ENCODE peak calls at places on chromosomes 6 and 20, in seven cellular contexts. One of them, this sample, is unnamed.
A peak's percentile ranks its signal among the peaks of the same experiment; 100 is the strongest.

GRCh38 chr6:161487694-161488093 is 213.8 kb upstream of the AGPAT4 start:
- DNase-seq in IMR-90: no peak
- DNase-seq in H9: no peak
- DNase-seq in neuronal stem cell: no peak
- DNase-seq in trophoblast cell: no peak
- DNase-seq in mesendoderm: no peak
- DNase-seq in mesenchymal stem cell: no peak
- DNase-seq in this sample: no peak

GRCh38 chr6:155324993-155325392 is 10.7 kb upstream of the TFB1M start:
- DNase-seq in IMR-90: no peak
- DNase-seq in H9: no peak
- DNase-seq in neuronal stem cell: no peak
- DNase-seq in trophoblast cell: no peak
- DNase-seq in mesendoderm: no peak
- DNase-seq in mesenchymal stem cell: no peak
- DNase-seq in this sample: no peak

GRCh38 chr6:136950436-136950835 is 28.3 kb downstream of the SLC35D3 start:
- DNase-seq in IMR-90: peak; percentile 17
- DNase-seq in H9: no peak
- DNase-seq in neuronal stem cell: no peak
- DNase-seq in trophoblast cell: no peak
- DNase-seq in mesendoderm: no peak
- DNase-seq in mesenchymal stem cell: peak; percentile 31
- DNase-seq in this sample: no peak

GRCh38 chr20:9035129-9035528 is 33.8 kb upstream of the PLCB4 start:
- DNase-seq in IMR-90: peak; percentile 94
- DNase-seq in H9: no peak
- DNase-seq in neuronal stem cell: no peak
- DNase-seq in trophoblast cell: peak; percentile 2
- DNase-seq in mesendoderm: peak; percentile 53
- DNase-seq in mesenchymal stem cell: peak; percentile 88
- DNase-seq in this sample: no peak

GRCh38 chr6:28816909-28817807 is 106.6 kb downstream of the TRIM27 start:
- DNase-seq in IMR-90: peak; percentile 86
- DNase-seq in H9: peak; percentile 61
- DNase-seq in neuronal stem cell: no peak
- DNase-seq in trophoblast cell: peak; percentile 45
- DNase-seq in mesendoderm: peak; percentile 86
- DNase-seq in mesenchymal stem cell: peak; percentile 54
- DNase-seq in this sample: no peak

GRCh38 chr6:145749632-145750031 is 14.3 kb upstream of the EPM2A start:
- DNase-seq in IMR-90: peak; percentile 85
- DNase-seq in H9: no peak
- DNase-seq in neuronal stem cell: no peak
- DNase-seq in trophoblast cell: peak; percentile 62
- DNase-seq in mesendoderm: no peak
- DNase-seq in mesenchymal stem cell: peak; percentile 83
- DNase-seq in this sample: no peak

GRCh38 chr6:160831751-160832150 is 129.7 kb downstream of the PLG start:
- DNase-seq in IMR-90: no peak
- DNase-seq in H9: no peak
- DNase-seq in neuronal stem cell: peak; percentile 8
- DNase-seq in trophoblast cell: no peak
- DNase-seq in mesendoderm: peak; percentile 4
- DNase-seq in mesenchymal stem cell: no peak
- DNase-seq in this sample: no peak

GRCh38 chr20:23412026-23412425 is 9.3 kb downstream of the NAPB start:
- DNase-seq in IMR-90: peak; percentile 7
- DNase-seq in H9: no peak
- DNase-seq in neuronal stem cell: no peak
- DNase-seq in trophoblast cell: no peak
- DNase-seq in mesendoderm: peak; percentile 78
- DNase-seq in mesenchymal stem cell: peak; percentile 65
- DNase-seq in this sample: no peak

GRCh38 chr6:24603241-24603640 is 42.8 kb downstream of the KIAA0319 start:
- DNase-seq in IMR-90: no peak
- DNase-seq in H9: no peak
- DNase-seq in neuronal stem cell: no peak
- DNase-seq in trophoblast cell: no peak
- DNase-seq in mesendoderm: no peak
- DNase-seq in mesenchymal stem cell: no peak
- DNase-seq in this sample: no peak

GRCh38 chr6:24926639-24927038 is 9.1 kb downstream of the RIPOR2 start:
- DNase-seq in IMR-90: no peak
- DNase-seq in H9: no peak
- DNase-seq in neuronal stem cell: no peak
- DNase-seq in trophoblast cell: no peak
- DNase-seq in mesendoderm: no peak
- DNase-seq in mesenchymal stem cell: no peak
- DNase-seq in this sample: no peak

GRCh38 chr6:165791876-165792437 is 128.9 kb upstream of the PDE10A start:
- DNase-seq in IMR-90: no peak
- DNase-seq in H9: no peak
- DNase-seq in neuronal stem cell: no peak
- DNase-seq in trophoblast cell: peak; percentile 19
- DNase-seq in mesendoderm: no peak
- DNase-seq in mesenchymal stem cell: no peak
- DNase-seq in this sample: no peak

GRCh38 chr6:54910326-54910952 is 63.9 kb downstream of the FAM83B start:
- DNase-seq in IMR-90: peak; percentile 8
- DNase-seq in H9: no peak
- DNase-seq in neuronal stem cell: no peak
- DNase-seq in trophoblast cell: no peak
- DNase-seq in mesendoderm: no peak
- DNase-seq in mesenchymal stem cell: peak; percentile 12
- DNase-seq in this sample: no peak

GRCh38 chr20:51636123-51636522 is 93.6 kb upstream of the NFATC2 start:
- DNase-seq in IMR-90: no peak
- DNase-seq in H9: no peak
- DNase-seq in neuronal stem cell: no peak
- DNase-seq in trophoblast cell: no peak
- DNase-seq in mesendoderm: no peak
- DNase-seq in mesenchymal stem cell: no peak
- DNase-seq in this sample: no peak

GRCh38 chr6:39276379-39276995 is 37.7 kb downstream of the KCNK17 start:
- DNase-seq in IMR-90: no peak
- DNase-seq in H9: no peak
- DNase-seq in neuronal stem cell: no peak
- DNase-seq in trophoblast cell: no peak
- DNase-seq in mesendoderm: no peak
- DNase-seq in mesenchymal stem cell: no peak
- DNase-seq in this sample: no peak

GRCh38 chr6:89432875-89433636 is at the start of gene ANKRD6:
- DNase-seq in IMR-90: no peak
- DNase-seq in H9: peak; percentile 73
- DNase-seq in neuronal stem cell: peak; percentile 80
- DNase-seq in trophoblast cell: peak; percentile 92
- DNase-seq in mesendoderm: peak; percentile 79
- DNase-seq in mesenchymal stem cell: peak; percentile 47
- DNase-seq in this sample: peak; percentile 29

GRCh38 chr6:149233056-149233715 is 84.3 kb upstream of the TAB2 start:
- DNase-seq in IMR-90: peak; percentile 93
- DNase-seq in H9: no peak
- DNase-seq in neuronal stem cell: no peak
- DNase-seq in trophoblast cell: no peak
- DNase-seq in mesendoderm: peak; percentile 91
- DNase-seq in mesenchymal stem cell: peak; percentile 95
- DNase-seq in this sample: no peak

GRCh38 chr20:57416296-57417022 is 25.3 kb downstream of the RBM38 start:
- DNase-seq in IMR-90: no peak
- DNase-seq in H9: no peak
- DNase-seq in neuronal stem cell: no peak
- DNase-seq in trophoblast cell: no peak
- DNase-seq in mesendoderm: no peak
- DNase-seq in mesenchymal stem cell: no peak
- DNase-seq in this sample: no peak

GRCh38 chr6:22906091-22906549 is 336.8 kb downstream of the HDGFL1 start:
- DNase-seq in IMR-90: no peak
- DNase-seq in H9: no peak
- DNase-seq in neuronal stem cell: no peak
- DNase-seq in trophoblast cell: peak; percentile 39
- DNase-seq in mesendoderm: peak; percentile 77
- DNase-seq in mesenchymal stem cell: peak; percentile 22
- DNase-seq in this sample: no peak

GRCh38 chr6:47076422-47077344 is 34.6 kb upstream of the ADGRF1 start:
- DNase-seq in IMR-90: no peak
- DNase-seq in H9: no peak
- DNase-seq in neuronal stem cell: no peak
- DNase-seq in trophoblast cell: no peak
- DNase-seq in mesendoderm: no peak
- DNase-seq in mesenchymal stem cell: peak; percentile 84
- DNase-seq in this sample: no peak

GRCh38 chr6:81026041-81026553 is 726.4 kb downstream of the TENT5A start:
- DNase-seq in IMR-90: no peak
- DNase-seq in H9: no peak
- DNase-seq in neuronal stem cell: no peak
- DNase-seq in trophoblast cell: no peak
- DNase-seq in mesendoderm: no peak
- DNase-seq in mesenchymal stem cell: no peak
- DNase-seq in this sample: no peak

GRCh38 chr20:9514461-9515210 is at the start of gene LAMP5:
- DNase-seq in IMR-90: peak; percentile 29
- DNase-seq in H9: peak; percentile 86
- DNase-seq in neuronal stem cell: peak; percentile 72
- DNase-seq in trophoblast cell: no peak
- DNase-seq in mesendoderm: peak; percentile 86
- DNase-seq in mesenchymal stem cell: peak; percentile 10
- DNase-seq in this sample: no peak

GRCh38 chr6:28910901-28911680 is 12.7 kb downstream of the TRIM27 start:
- DNase-seq in IMR-90: no peak
- DNase-seq in H9: no peak
- DNase-seq in neuronal stem cell: no peak
- DNase-seq in trophoblast cell: no peak
- DNase-seq in mesendoderm: no peak
- DNase-seq in mesenchymal stem cell: no peak
- DNase-seq in this sample: no peak

GRCh38 chr6:1925743-1926430 is 316.2 kb downstream of the FOXC1 start:
- DNase-seq in IMR-90: no peak
- DNase-seq in H9: no peak
- DNase-seq in neuronal stem cell: no peak
- DNase-seq in trophoblast cell: peak; percentile 21
- DNase-seq in mesendoderm: no peak
- DNase-seq in mesenchymal stem cell: no peak
- DNase-seq in this sample: no peak

GRCh38 chr6:105484238-105485161 is 81.6 kb upstream of the PREP start:
- DNase-seq in IMR-90: peak; percentile 55
- DNase-seq in H9: no peak
- DNase-seq in neuronal stem cell: peak; percentile 49
- DNase-seq in trophoblast cell: peak; percentile 76
- DNase-seq in mesendoderm: peak; percentile 70
- DNase-seq in mesenchymal stem cell: peak; percentile 72
- DNase-seq in this sample: no peak

DNA sequence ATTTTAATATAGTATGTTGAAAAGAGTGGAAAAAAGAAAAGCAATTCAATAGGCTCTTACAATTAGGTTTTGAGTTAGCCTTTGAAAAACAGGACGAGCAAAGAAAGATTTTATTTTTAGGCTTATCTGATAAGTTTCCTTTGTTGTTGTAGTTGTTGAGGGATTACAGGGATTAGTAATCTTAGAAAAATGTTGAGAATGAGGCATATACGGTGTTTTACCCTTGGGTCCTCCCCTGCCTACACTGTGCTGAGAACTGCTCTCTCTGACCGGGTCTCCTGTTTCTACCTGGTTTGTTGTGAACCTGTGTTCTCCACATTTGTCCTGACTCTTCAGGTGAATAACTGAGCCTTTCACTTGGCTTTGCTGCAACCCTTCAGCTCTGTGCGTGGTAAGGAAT is 16.7 kb downstream of the TRAPPC3L start:
- DNase-seq in IMR-90: peak; percentile 28
- DNase-seq in H9: no peak
- DNase-seq in neuronal stem cell: no peak
- DNase-seq in trophoblast cell: peak; percentile 76
- DNase-seq in mesendoderm: peak; percentile 92
- DNase-seq in mesenchymal stem cell: no peak
- DNase-seq in this sample: no peak
- H3K23ac ChIP-seq in IMR-90: peak overlapping the region; percentile 13
- H3K23ac ChIP-seq in H9: no peak overlapping the region
- H3K23ac ChIP-seq in neuronal stem cell: no peak overlapping the region
- H3K23ac ChIP-seq in trophoblast cell: no peak overlapping the region
- H3K23ac ChIP-seq in mesendoderm: no peak overlapping the region
- H3K23ac ChIP-seq in mesenchymal stem cell: no peak overlapping the region
- H3K23ac ChIP-seq in this sample: no peak overlapping the region

GRCh38 chr6:21668794-21669193 is 75.2 kb downstream of the SOX4 start:
- DNase-seq in IMR-90: no peak
- DNase-seq in H9: no peak
- DNase-seq in neuronal stem cell: no peak
- DNase-seq in trophoblast cell: no peak
- DNase-seq in mesendoderm: no peak
- DNase-seq in mesenchymal stem cell: no peak
- DNase-seq in this sample: no peak
- H3K27me3 ChIP-seq in IMR-90: peaks cover 17% of the 10 kb centered on the region
- H3K27me3 ChIP-seq in H9: no peaks in the 10 kb centered on the region
- H3K27me3 ChIP-seq in neuronal stem cell: peaks cover 8% of the 10 kb centered on the region
- H3K27me3 ChIP-seq in trophoblast cell: peaks cover 3% of the 10 kb centered on the region
- H3K27me3 ChIP-seq in mesendoderm: no peaks in the 10 kb centered on the region
- H3K27me3 ChIP-seq in mesenchymal stem cell: peaks cover 41% of the 10 kb centered on the region
- H3K27me3 ChIP-seq in this sample: no peaks in the 10 kb centered on the region

GRCh38 chr20:2390971-2391675 is 10.4 kb downstream of the TGM6 start:
- DNase-seq in IMR-90: no peak
- DNase-seq in H9: no peak
- DNase-seq in neuronal stem cell: no peak
- DNase-seq in trophoblast cell: no peak
- DNase-seq in mesendoderm: no peak
- DNase-seq in mesenchymal stem cell: no peak
- DNase-seq in this sample: no peak
- H3K4ac ChIP-seq in IMR-90: no peak overlapping the region
- H3K4ac ChIP-seq in H9: no peak overlapping the region
- H3K4ac ChIP-seq in neuronal stem cell: no peak overlapping the region
- H3K4ac ChIP-seq in trophoblast cell: no peak overlapping the region
- H3K4ac ChIP-seq in mesendoderm: no peak overlapping the region
- H3K4ac ChIP-seq in mesenchymal stem cell: no peak overlapping the region
- H3K4ac ChIP-seq in this sample: no peak overlapping the region

GRCh38 chr6:72933216-72933615 is 292.1 kb downstream of the KHDC1L start:
- DNase-seq in IMR-90: no peak
- DNase-seq in H9: no peak
- DNase-seq in neuronal stem cell: no peak
- DNase-seq in trophoblast cell: no peak
- DNase-seq in mesendoderm: peak; percentile 44
- DNase-seq in mesenchymal stem cell: no peak
- DNase-seq in this sample: no peak
- H3K23ac ChIP-seq in IMR-90: no peak overlapping the region
- H3K23ac ChIP-seq in H9: no peak overlapping the region
- H3K23ac ChIP-seq in neuronal stem cell: no peak overlapping the region
- H3K23ac ChIP-seq in trophoblast cell: no peak overlapping the region
- H3K23ac ChIP-seq in mesendoderm: no peak overlapping the region
- H3K23ac ChIP-seq in mesenchymal stem cell: no peak overlapping the region
- H3K23ac ChIP-seq in this sample: no peak overlapping the region

This sample was measured in H1.